ENCODE peak calls at places on chromosomes 1 and 21, in seven cellular contexts. I is GM23248, L is esophagus muscularis mucosa, M is mucosa of descending colon, K is stomach, B is GM23338, A is pancreas. N is an unnamed sample. For H3K4me1, the result is how much of the 10 kb centered on the place peaks cover.

GRCh38 chr1:37850352-37850955 is 8.9 kb downstream of the MTF1 start:
- DNase-seq in A (no peak), K (no peak), I (no peak), B (no peak), M (no peak), L (no peak), N (no peak)

GRCh38 chr21:44366586-44367211 is 13.3 kb downstream of the TRPM2 start:
- DNase-seq in L (no peak), I (no peak), M (no peak), A (no peak), K (no peak), B (no peak), N (no peak)

GRCh38 chr1:10681296-10682113 is 114.9 kb downstream of the CASZ1 start:
- DNase-seq in B (no peak), L (no peak), K (no peak), I (no peak), M (no peak), A (no peak), N (no peak)

GRCh38 chr1:6419803-6420593 is at the start of gene HES2:
- DNase-seq in K (peak), L (no peak), B (peak), A (no peak), I (peak), M (peak), N (no peak)

GRCh38 chr1:168742386-168742785 is 13.4 kb upstream of the DPT start:
- DNase-seq in B (no peak), L (peak), A (no peak), I (no peak), M (no peak), K (no peak), N (no peak)

GRCh38 chr1:205225901-205226765 is 1.6 kb upstream of the TMCC2 start:
- DNase-seq in I (peak), L (no peak), A (no peak), M (no peak), K (no peak), B (no peak), N (no peak)

GRCh38 chr1:100456880-100457279 is 81.1 kb upstream of the GPR88 start:
- DNase-seq in A (no peak), L (no peak), K (no peak), B (no peak), I (peak), M (no peak), N (no peak)

GRCh38 chr1:104921552-104921951 is 1171.9 kb downstream of the AMY1C start:
- DNase-seq in A (no peak), B (no peak), M (no peak), I (peak), L (no peak), K (no peak), N (no peak)

GRCh38 chr1:225119307-225119706 is 189.8 kb downstream of the DNAH14 start:
- DNase-seq in A (no peak), B (no peak), L (no peak), K (no peak), M (no peak), I (peak), N (no peak)

GRCh38 chr1:236888126-236888525 is 93.0 kb downstream of the MTR start:
- DNase-seq in I (no peak), K (no peak), L (no peak), M (no peak), A (no peak), B (no peak), N (no peak)

GRCh38 chr1:99877568-99877967 is 27.4 kb downstream of the AGL start:
- DNase-seq in I (no peak), M (no peak), A (no peak), B (no peak), K (no peak), L (no peak), N (no peak)

GRCh38 chr1:219670426-219671149 is 57.7 kb upstream of the ZC3H11B start:
- DNase-seq in B (no peak), I (no peak), M (no peak), A (no peak), L (no peak), K (no peak), N (no peak)

GRCh38 chr1:45886229-45886628 is 82.8 kb downstream of the MAST2 start:
- DNase-seq in I (no peak), B (no peak), K (no peak), L (no peak), M (no peak), A (no peak), N (no peak)

GRCh38 chr1:18279713-18280074 is 172.1 kb downstream of the IGSF21 start:
- DNase-seq in M (no peak), A (no peak), L (no peak), B (no peak), K (no peak), I (no peak), N (no peak)

GRCh38 chr1:228090613-228091081 is 8.1 kb downstream of the ARF1 start:
- DNase-seq in M (no peak), K (peak), I (peak), B (no peak), L (no peak), A (no peak), N (no peak)

GRCh38 chr1:107670397-107670796 is 294.6 kb downstream of the VAV3 start:
- DNase-seq in K (no peak), M (no peak), I (no peak), A (no peak), L (no peak), B (no peak), N (no peak)

GRCh38 chr1:69088556-69088955 is 479.2 kb upstream of the LRRC7 start:
- DNase-seq in A (no peak), M (no peak), B (no peak), K (no peak), L (no peak), I (no peak), N (no peak)

GRCh38 chr1:230112131-230112701 is 45.2 kb downstream of the GALNT2 start:
- DNase-seq in I (no peak), L (no peak), K (no peak), M (no peak), B (peak), A (no peak), N (no peak)

GRCh38 chr1:8461341-8462110 is 143.6 kb downstream of the SLC45A1 start:
- DNase-seq in M (no peak), I (no peak), L (no peak), B (no peak), K (no peak), A (no peak), N (no peak)

GRCh38 chr1:81230983-81231728 is 569.6 kb upstream of the ADGRL2 start:
- DNase-seq in B (no peak), K (no peak), M (no peak), A (no peak), L (no peak), I (no peak), N (no peak)

GRCh38 chr1:56803561-56804156 is 15.5 kb downstream of the FYB2 start:
- DNase-seq in M (no peak), K (peak), I (peak), A (peak), L (no peak), B (peak), N (peak)

GRCh38 chr1:68011786-68012375 is 38.5 kb downstream of the DIRAS3 start:
- DNase-seq in A (no peak), L (no peak), B (no peak), I (peak), M (no peak), K (no peak), N (no peak)

GRCh38 chr1:64733576-64734288 is 11.1 kb upstream of the RAVER2 start:
- DNase-seq in B (no peak), K (no peak), A (no peak), I (peak), M (no peak), L (no peak), N (no peak)

GRCh38 chr1:192654120-192654519 is 18.2 kb downstream of the RGS13 start:
- DNase-seq in B (no peak), K (no peak), I (no peak), M (no peak), L (no peak), A (no peak), N (no peak)

GRCh38 chr1:9630331-9631081 is 21.0 kb upstream of the PIK3CD start:
- DNase-seq in I (no peak), K (no peak), L (no peak), M (no peak), A (no peak), B (no peak), N (no peak)

GRCh38 chr1:46820560-46821060 is 21.8 kb downstream of the CYP4B1 start:
- DNase-seq in M (no peak), I (no peak), K (no peak), A (no peak), L (peak), B (no peak), N (no peak)

GRCh38 chr21:33126569-33126968 is 56.6 kb downstream of the OLIG1 start:
- DNase-seq in I (no peak), K (no peak), M (no peak), L (no peak), B (no peak), A (no peak), N (no peak)

GRCh38 chr1:14113841-14114567 is 414.0 kb downstream of the PRDM2 start:
- DNase-seq in M (no peak), A (peak), B (peak), L (no peak), I (peak), K (no peak), N (peak)

GRCh38 chr1:72280714-72281113 is 1.6 kb downstream of the NEGR1 start:
- DNase-seq in L (no peak), M (no peak), K (no peak), I (peak), A (no peak), B (no peak), N (no peak)

GRCh38 chr1:109983380-109984189 is 980 bp upstream of the AHCYL1 start:
- DNase-seq in A (no peak), I (no peak), K (no peak), B (no peak), L (no peak), M (no peak), N (no peak)

GRCh38 chr1:201889092-201889968 is 632 bp downstream of the SHISA4 start:
- DNase-seq in K (no peak), M (no peak), L (no peak), I (no peak), B (no peak), A (no peak), N (no peak)

GRCh38 chr1:94981574-94981973 is 54.7 kb upstream of the CNN3 start:
- DNase-seq in K (no peak), I (no peak), L (no peak), A (no peak), M (no peak), B (no peak), N (no peak)

GRCh38 chr1:214002060-214002459 is 14.3 kb downstream of the PROX1 start:
- DNase-seq in L (peak), K (no peak), M (no peak), A (no peak), I (no peak), B (no peak), N (no peak)

GRCh38 chr1:222546548-222547259 is 1.2 kb downstream of the HHIPL2 start:
- DNase-seq in M (no peak), L (peak), A (no peak), B (no peak), I (peak), K (no peak), N (no peak)

GRCh38 chr1:89125571-89126233 is at the start of gene GBP2:
- DNase-seq in K (no peak), L (no peak), A (no peak), B (no peak), M (no peak), I (peak), N (no peak)

GRCh38 chr1:56331892-56332567 is 247.3 kb downstream of the PLPP3 start:
- DNase-seq in M (no peak), A (no peak), K (no peak), I (no peak), L (no peak), B (no peak), N (no peak)

GRCh38 chr1:111595807-111596206 is 23.8 kb upstream of the RAP1A start:
- DNase-seq in L (no peak), K (no peak), B (no peak), M (no peak), I (no peak), A (no peak), N (no peak)
- H3K4me1 ChIP-seq in L (half or more), K (half or more), B (under half), M (under half), I (under half), A (under half), N (under half)

GRCh38 chr1:170698301-170698700 is 34.4 kb downstream of the PRRX1 start:
- DNase-seq in I (no peak), L (no peak), K (no peak), A (no peak), B (no peak), M (no peak), N (no peak)
- H3K4me1 ChIP-seq in I (half or more), L (under half), K (under half), A (under half), B (under half), M (under half), N (under half)

GRCh38 chr1:33097137-33097611 is 16.2 kb downstream of the AZIN2 start:
- DNase-seq in L (no peak), M (no peak), I (peak), B (no peak), K (no peak), A (no peak), N (no peak)

GRCh38 chr1:33099290-33100118 is 18.6 kb downstream of the AZIN2 start:
- DNase-seq in I (peak), B (peak), M (peak), L (no peak), A (no peak), K (peak), N (no peak)

GRCh38 chr1:33096358-33097005 is 15.5 kb downstream of the AZIN2 start:
- DNase-seq in B (no peak), K (peak), M (no peak), L (no peak), I (no peak), A (no peak), N (no peak)

GRCh38 chr1:33097762-33098161 is 16.8 kb downstream of the AZIN2 start:
- DNase-seq in K (no peak), A (no peak), B (no peak), L (no peak), I (no peak), M (no peak), N (no peak)

GRCh38 chr1:33098371-33098770 is 17.4 kb downstream of the AZIN2 start:
- DNase-seq in B (no peak), I (no peak), A (no peak), K (no peak), M (no peak), L (no peak), N (no peak)
- H3K4me1 ChIP-seq in B (under half), I (under half), A (under half), K (under half), M (under half), L (under half), N (under half)

GRCh38 chr1:248792342-248792741 is 33.4 kb downstream of the SH3BP5L start:
- DNase-seq in M (no peak), A (no peak), K (no peak), I (no peak), L (peak), B (no peak), N (no peak)
- H3K4me1 ChIP-seq in M (under half), A (under half), K (under half), I (under half), L (under half), B (under half), N (under half)

DNA sequence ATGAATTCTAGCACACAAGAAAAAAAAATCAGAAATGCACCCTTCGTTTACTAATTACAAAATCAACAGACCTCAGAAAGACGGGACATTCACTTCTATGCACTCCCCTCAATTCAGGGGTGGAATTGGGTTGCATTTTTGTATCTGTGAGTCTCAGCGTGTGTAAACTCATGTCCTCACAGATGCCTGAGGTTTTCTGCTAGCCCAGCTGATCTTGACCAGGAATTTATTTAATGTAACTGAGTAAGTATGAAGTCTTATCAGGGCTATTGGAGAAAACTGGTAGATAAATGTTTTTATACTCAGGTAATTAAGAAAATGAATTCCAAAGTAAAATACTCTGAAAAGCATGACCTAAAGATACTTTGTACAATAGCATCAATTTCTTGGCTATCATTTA is 167.7 kb downstream of the RUNX1 start:
- DNase-seq in B (no peak), L (peak), K (no peak), I (peak), A (no peak), M (no peak), N (no peak)
- H3K4me1 ChIP-seq in B (under half), L (under half), K (half or more), I (half or more), A (under half), M (under half), N (under half)

N was measured in iPS DF 6.9.